ENCODE peak calls at places on chromosomes 16 and 17, in seven cellular contexts. S is stimulated activated CD4-positive, alpha-beta T cell treated with anti-CD3 and anti-CD28 coated beads, Interleukin-1b, Interleukin-23, amount 100 ng/mL, for 48 hours; E is activated T-cell treated with anti-CD3 and anti-CD28 coated beads, Interleukin-2, amount 50 U/mL, for 72 hours; I is activated CD4-positive, alpha-beta T cell treated with anti-CD3 and anti-CD28 coated beads for 1 hour; M is fibroblast of the conjunctiva; J is Peyer's patch; O is stomach. K is an unnamed sample.

GRCh38 chr17:64024781-64025731 is 4.6 kb upstream of the ICAM2 start:
- DNase-seq in S (peak; percentile 57), E (peak; percentile 46), I (peak; percentile 31), M (no peak), J (peak; percentile 67), O (no peak), K (no peak)

GRCh38 chr16:48383204-48383876 is 1.9 kb downstream of the SIAH1 start:
- DNase-seq in S (no peak), E (no peak), I (no peak), M (no peak), J (no peak), O (no peak), K (no peak)

GRCh38 chr17:29386760-29387159 is 3.4 kb upstream of the TAOK1 start:
- DNase-seq in S (no peak), E (no peak), I (no peak), M (no peak), J (no peak), O (no peak), K (no peak)

GRCh38 chr16:58339452-58339938 is 44.7 kb upstream of the PRSS54 start:
- DNase-seq in S (no peak), E (no peak), I (no peak), M (no peak), J (no peak), O (no peak), K (peak; percentile 46)

GRCh38 chr17:22462461-22462860 is 770.1 kb downstream of the KCNJ18 start:
- DNase-seq in S (no peak), E (no peak), I (no peak), M (no peak), J (no peak), O (no peak), K (no peak)

GRCh38 chr16:30488764-30489595 is 16.4 kb downstream of the ITGAL start:
- DNase-seq in S (no peak), E (no peak), I (no peak), M (no peak), J (no peak), O (no peak), K (no peak)

GRCh38 chr17:39235555-39236221 is 9.9 kb upstream of the STAC2 start:
- DNase-seq in S (peak; percentile 64), E (peak; percentile 59), I (no peak), M (peak; percentile 33), J (no peak), O (no peak), K (peak; percentile 40)

GRCh38 chr17:15981646-15982580 is 17.6 kb downstream of the ZSWIM7 start:
- DNase-seq in S (no peak), E (no peak), I (no peak), M (no peak), J (no peak), O (no peak), K (no peak)

GRCh38 chr16:85275533-85276249 is 163.4 kb upstream of the CIBAR2 start:
- DNase-seq in S (peak; percentile 65), E (peak; percentile 76), I (peak; percentile 48), M (peak; percentile 27), J (peak; percentile 86), O (peak; percentile 77), K (peak; percentile 32)

GRCh38 chr16:66079671-66080070 is 286.8 kb upstream of the CDH5 start:
- DNase-seq in S (no peak), E (no peak), I (no peak), M (no peak), J (no peak), O (no peak), K (no peak)

GRCh38 chr16:30350134-30350871 is 4.8 kb downstream of the CD2BP2 start:
- DNase-seq in S (no peak), E (peak; percentile 44), I (no peak), M (no peak), J (no peak), O (no peak), K (no peak)

GRCh38 chr17:76408037-76408849 is 23.8 kb downstream of the SPHK1 start:
- DNase-seq in S (peak; percentile 63), E (peak; percentile 70), I (peak; percentile 54), M (no peak), J (peak; percentile 91), O (peak; percentile 85), K (peak; percentile 52)

GRCh38 chr17:42980274-42980765 is at the start of gene RUNDC1:
- DNase-seq in S (peak; percentile 91), E (peak; percentile 91), I (peak; percentile 88), M (peak; percentile 61), J (peak; percentile 99), O (peak; percentile 97), K (peak; percentile 88)

GRCh38 chr16:58102665-58103427 is 26.3 kb downstream of the CFAP20 start:
- DNase-seq in S (no peak), E (no peak), I (no peak), M (no peak), J (no peak), O (no peak), K (no peak)

GRCh38 chr17:60720763-60721531 is 43.3 kb downstream of the BCAS3 start:
- DNase-seq in S (peak; percentile 19), E (peak; percentile 31), I (no peak), M (peak; percentile 51), J (peak; percentile 61), O (no peak), K (no peak)

GRCh38 chr16:11032922-11033291 is 88.5 kb downstream of the CLEC16A start:
- DNase-seq in S (no peak), E (no peak), I (no peak), M (peak; percentile 97), J (no peak), O (peak; percentile 25), K (peak; percentile 85)

GRCh38 chr16:69916445-69916844 is 34.7 kb upstream of the CLEC18A start:
- DNase-seq in S (no peak), E (no peak), I (no peak), M (no peak), J (no peak), O (no peak), K (no peak)

GRCh38 chr16:67278773-67279295 is 498 bp upstream of the PLEKHG4 start:
- DNase-seq in S (peak; percentile 52), E (peak; percentile 70), I (peak; percentile 17), M (no peak), J (peak; percentile 61), O (no peak), K (peak; percentile 80)

GRCh38 chr17:74049167-74049797 is 154.2 kb upstream of the RPL38 start:
- DNase-seq in S (no peak), E (no peak), I (no peak), M (no peak), J (no peak), O (no peak), K (no peak)

GRCh38 chr17:45231481-45232116 is 9.9 kb downstream of the FMNL1 start:
- DNase-seq in S (no peak), E (no peak), I (no peak), M (no peak), J (no peak), O (peak; percentile 56), K (peak; percentile 34)

GRCh38 chr16:54510619-54511018 is 224.0 kb upstream of the IRX3 start:
- DNase-seq in S (no peak), E (no peak), I (no peak), M (no peak), J (no peak), O (no peak), K (no peak)

GRCh38 chr17:82241926-82242697 is 13.3 kb downstream of the SLC16A3 start:
- DNase-seq in S (no peak), E (no peak), I (no peak), M (no peak), J (no peak), O (no peak), K (no peak)

GRCh38 chr17:45775148-45775547 is 9.0 kb upstream of the CRHR1 start:
- DNase-seq in S (no peak), E (no peak), I (no peak), M (no peak), J (no peak), O (no peak), K (no peak)

K was measured in MG63.